ENCODE peak calls at places on chromosomes 13 and 19, in ten cellular contexts. J is fibroblast of pulmonary artery, S is fibroblast of lung, I is left ventricle myocardium inferior, T is transverse colon, E is DND-41, R is thyroid gland, H is choroid plexus epithelial cell, Q is IMR-90, A is tibial nerve. Z is an unnamed sample.

GRCh38 chr13:42354246-42355117 is 82.5 kb downstream of the AKAP11 start:
- DNase-seq in Q (peak; percentile 48), A (no peak), H (peak; percentile 98), J (peak; percentile 73), S (peak; percentile 79), R (no peak), I (no peak), T (no peak), E (peak; percentile 75), Z (peak; percentile 67)

GRCh38 chr13:100542546-100543156 is 45.9 kb downstream of the GGACT start:
- DNase-seq in S (peak; percentile 76), H (peak; percentile 88), T (no peak), I (no peak), R (no peak), J (peak; percentile 52), Q (peak; percentile 64), A (no peak), E (no peak), Z (peak; percentile 57)

GRCh38 chr13:52447815-52448552 is 2.5 kb downstream of the VPS36 start:
- DNase-seq in T (no peak), A (no peak), J (no peak), E (no peak), I (no peak), H (peak; percentile 7), Q (no peak), R (no peak), S (no peak), Z (no peak)

GRCh38 chr13:50188696-50189095 is 173.5 kb downstream of the KCNRG start:
- DNase-seq in S (no peak), A (no peak), I (no peak), J (no peak), R (no peak), E (no peak), T (no peak), H (no peak), Q (no peak), Z (no peak)

GRCh38 chr19:55795021-55795420 is 26.1 kb downstream of the RFPL4AL1 start:
- DNase-seq in S (no peak), R (no peak), I (no peak), Q (no peak), T (no peak), J (no peak), H (no peak), A (no peak), E (no peak), Z (no peak)

GRCh38 chr19:3047307-3048189 is 14.7 kb downstream of the TLE5 start:
- DNase-seq in H (peak; percentile 83), E (peak; percentile 71), S (peak; percentile 89), T (peak; percentile 92), R (peak; percentile 83), I (peak; percentile 79), J (peak; percentile 71), A (peak; percentile 93), Q (peak; percentile 63), Z (peak; percentile 77)

GRCh38 chr13:61546413-61546812 is 130.8 kb upstream of the PCDH20 start:
- DNase-seq in I (no peak), H (no peak), R (no peak), E (no peak), S (no peak), Q (no peak), A (no peak), J (no peak), T (no peak), Z (no peak)

GRCh38 chr13:99062593-99062992 is 84.7 kb upstream of the DOCK9 start:
- DNase-seq in I (peak; percentile 30), J (peak; percentile 41), H (peak; percentile 10), S (peak; percentile 75), A (no peak), T (no peak), E (no peak), Q (peak; percentile 30), R (peak; percentile 88), Z (peak; percentile 58)

GRCh38 chr19:58581227-58582141 is 8.3 kb upstream of the MZF1 start:
- DNase-seq in H (peak; percentile 94), E (peak; percentile 85), I (peak; percentile 87), T (peak; percentile 84), Q (peak; percentile 91), J (peak; percentile 91), R (peak; percentile 87), A (peak; percentile 77), S (peak; percentile 90), Z (peak; percentile 94)

GRCh38 chr13:77952276-77952675 is 33.6 kb upstream of the EDNRB start:
- DNase-seq in T (no peak), E (no peak), R (no peak), I (no peak), S (no peak), J (no peak), H (no peak), A (no peak), Q (no peak), Z (no peak)

GRCh38 chr13:95275322-95276118 is 25.7 kb downstream of the ABCC4 start:
- DNase-seq in H (peak; percentile 30), I (no peak), A (no peak), Q (no peak), T (no peak), E (no peak), J (peak; percentile 44), S (peak; percentile 65), R (peak; percentile 27), Z (no peak)

GRCh38 chr19:29378543-29379105 is 147.2 kb upstream of the VSTM2B start:
- DNase-seq in H (no peak), E (no peak), S (no peak), I (no peak), T (no peak), R (no peak), A (no peak), Q (no peak), J (no peak), Z (no peak)

GRCh38 chr13:113929628-113930615 is 44.0 kb downstream of the C13orf46 start:
- DNase-seq in H (no peak), I (peak; percentile 16), R (no peak), S (no peak), T (no peak), A (peak; percentile 12), J (no peak), E (no peak), Q (no peak), Z (no peak)

GRCh38 chr13:70523622-70524021 is 415.4 kb upstream of the KLHL1 start:
- DNase-seq in R (no peak), Q (no peak), I (no peak), S (peak; percentile 1), H (peak; percentile 15), A (no peak), T (no peak), J (no peak), E (no peak), Z (peak; percentile 1)

GRCh38 chr19:7191946-7192691 is 102.1 kb downstream of the INSR start:
- DNase-seq in H (no peak), Q (no peak), J (no peak), S (no peak), R (no peak), T (peak; percentile 19), I (no peak), A (no peak), E (peak; percentile 64), Z (no peak)

GRCh38 chr13:110137677-110138008 is 169.3 kb downstream of the COL4A1 start:
- DNase-seq in H (no peak), A (no peak), E (peak; percentile 57), S (no peak), I (peak; percentile 59), R (peak; percentile 74), J (no peak), Q (no peak), T (peak; percentile 40), Z (peak; percentile 38)

GRCh38 chr13:48155850-48156249 is 60.9 kb upstream of the MED4 start:
- DNase-seq in Q (peak; percentile 33), I (no peak), E (peak; percentile 25), R (no peak), H (peak; percentile 79), J (peak; percentile 79), S (peak; percentile 21), A (no peak), T (no peak), Z (peak; percentile 64)

GRCh38 chr19:14433454-14434156 is 499 bp downstream of the PKN1 start:
- DNase-seq in A (no peak), S (no peak), E (peak; percentile 48), R (peak; percentile 58), I (no peak), J (no peak), H (no peak), Q (no peak), T (peak; percentile 75), Z (no peak)

GRCh38 chr19:14435320-14436050 is 2.4 kb downstream of the PKN1 start:
- DNase-seq in T (no peak), Q (no peak), S (no peak), I (no peak), H (no peak), J (no peak), A (no peak), E (no peak), R (no peak), Z (no peak)

GRCh38 chr19:14432817-14433453 is at the start of gene PKN1:
- DNase-seq in T (peak; percentile 59), J (peak; percentile 28), A (no peak), R (peak; percentile 48), I (peak; percentile 76), E (peak; percentile 71), H (no peak), Q (no peak), S (peak; percentile 36), Z (peak; percentile 50)

GRCh38 chr19:14434157-14434501 is 1.0 kb downstream of the PKN1 start:
- DNase-seq in I (no peak), A (no peak), S (no peak), J (no peak), R (peak; percentile 25), E (no peak), T (no peak), H (no peak), Q (no peak), Z (no peak)

GRCh38 chr19:14434543-14435319 is 1.6 kb downstream of the PKN1 start:
- DNase-seq in I (peak; percentile 68), J (peak; percentile 82), R (peak; percentile 18), S (peak; percentile 68), H (peak; percentile 88), T (peak; percentile 59), Q (peak; percentile 72), E (no peak), A (no peak), Z (peak; percentile 92)
- H3K4me3 ChIP-seq in I (peak overlapping the region; percentile 93), J (peak overlapping the region; percentile 74), R (peak overlapping the region; percentile 79), S (peak overlapping the region; percentile 76), H (peak overlapping the region; percentile 70), T (no peak overlapping the region), Q (no peak overlapping the region), E (peak overlapping the region; percentile 84), A (peak overlapping the region; percentile 67), Z (peak overlapping the region; percentile 80)

GRCh38 chr19:5864725-5865486 is 5.4 kb downstream of the FUT5 start:
- DNase-seq in Q (no peak), E (no peak), A (no peak), T (no peak), S (no peak), R (no peak), J (no peak), I (no peak), H (no peak), Z (no peak)
- TF ChIP-seq CTCF in Q (peak; percentile 3), E (no peak), A (peak; percentile 16), T (peak; percentile 20), S (no peak), R (no peak), J (peak; percentile 14), I (no peak), H (peak; percentile 32), Z (peak; percentile 28)

GRCh38 chr13:28185256-28185655 is 46.9 kb downstream of the PAN3 start:
- DNase-seq in A (no peak), J (peak; percentile 2), T (no peak), S (no peak), Q (no peak), H (no peak), E (no peak), R (no peak), I (no peak), Z (peak; percentile 27)
- H3K4me3 ChIP-seq in A (no peak overlapping the region), J (no peak overlapping the region), T (no peak overlapping the region), S (no peak overlapping the region), Q (no peak overlapping the region), H (no peak overlapping the region), E (no peak overlapping the region), R (no peak overlapping the region), I (no peak overlapping the region), Z (no peak overlapping the region)

GRCh38 chr19:34576292-34576691 is 94.7 kb downstream of the WTIP start:
- DNase-seq in T (no peak), A (no peak), E (no peak), H (no peak), R (no peak), S (no peak), J (no peak), I (no peak), Q (no peak), Z (no peak)
- TF ChIP-seq CTCF in T (no peak), A (no peak), E (no peak), H (no peak), R (no peak), S (no peak), J (no peak), I (no peak), Q (no peak), Z (no peak)

Z was measured in cardiac fibroblast.